ENCODE peak calls at places on chromosome 15, in six cellular contexts. L is tibial nerve; P is ascending aorta; D is mammary epithelial cell; N is naive thymus-derived CD4-positive, alpha-beta T cell; X is fibroblast of lung. H is an unnamed sample.

GRCh38 chr15:49331951-49332350 is 91.1 kb upstream of the FGF7 start:
- DNase-seq in P (no peak), L (no peak), N (no peak), D (no peak), X (peak; percentile 27), H (no peak)

GRCh38 chr15:73717802-73718201 is 33.6 kb downstream of the CD276 start:
- DNase-seq in L (no peak), P (no peak), D (no peak), X (no peak), N (no peak), H (no peak)

GRCh38 chr15:91047545-91048199 is 25.3 kb upstream of the VPS33B start:
- DNase-seq in N (no peak), D (no peak), P (no peak), X (peak; percentile 9), L (no peak), H (no peak)

GRCh38 chr15:31869640-31870335 is 160.5 kb upstream of the CHRNA7 start:
- DNase-seq in D (no peak), L (no peak), X (no peak), P (no peak), N (no peak), H (no peak)

GRCh38 chr15:92462771-92463170 is 69.1 kb downstream of the ST8SIA2 start:
- DNase-seq in L (no peak), D (no peak), P (no peak), N (no peak), X (peak; percentile 43), H (no peak)

GRCh38 chr15:72859023-72859756 is 75.6 kb upstream of the ADPGK start:
- DNase-seq in N (no peak), D (no peak), P (no peak), X (no peak), L (no peak), H (no peak)

GRCh38 chr15:46442196-46442595 is 807.4 kb downstream of the SQOR start:
- DNase-seq in D (no peak), P (peak; percentile 64), N (no peak), X (peak; percentile 48), L (no peak), H (no peak)

GRCh38 chr15:49715701-49716100 is 94.9 kb downstream of the DTWD1 start:
- DNase-seq in L (no peak), N (no peak), X (no peak), P (no peak), D (no peak), H (no peak)

GRCh38 chr15:27260523-27260922 is 289.5 kb downstream of the GABRG3 start:
- DNase-seq in P (no peak), N (no peak), X (no peak), L (no peak), D (no peak), H (no peak)

GRCh38 chr15:73926191-73927002 is at the start of gene LOXL1:
- DNase-seq in L (peak; percentile 41), D (peak; percentile 76), N (no peak), X (peak; percentile 95), P (peak; percentile 93), H (no peak)

GRCh38 chr15:84669726-84670125 is 11.7 kb upstream of the NMB start:
- DNase-seq in X (peak; percentile 63), P (no peak), N (no peak), D (no peak), L (no peak), H (no peak)

GRCh38 chr15:97482521-97482920 is 478.0 kb upstream of the ARRDC4 start:
- DNase-seq in N (no peak), X (no peak), P (no peak), D (no peak), L (no peak), H (no peak)

GRCh38 chr15:70043590-70043989 is 54.1 kb downstream of the TLE3 start:
- DNase-seq in P (no peak), N (no peak), D (no peak), X (no peak), L (no peak), H (no peak)

GRCh38 chr15:50187997-50188396 is 6.0 kb downstream of the SLC27A2 start:
- DNase-seq in N (no peak), L (no peak), P (no peak), D (no peak), X (no peak), H (no peak)

GRCh38 chr15:49343546-49343945 is 79.5 kb upstream of the FGF7 start:
- DNase-seq in N (no peak), D (peak; percentile 46), P (no peak), L (no peak), X (no peak), H (no peak)

GRCh38 chr15:32837935-32838334 is 120.1 kb downstream of the GREM1 start:
- DNase-seq in X (no peak), N (no peak), D (no peak), P (no peak), L (no peak), H (no peak)

GRCh38 chr15:60000824-60001641 is 3.1 kb upstream of the FOXB1 start:
- DNase-seq in D (no peak), L (no peak), X (no peak), P (no peak), N (no peak), H (no peak)

GRCh38 chr15:92454525-92455105 is 60.9 kb downstream of the ST8SIA2 start:
- DNase-seq in X (no peak), L (no peak), P (no peak), D (no peak), N (no peak), H (no peak)

GRCh38 chr15:80679805-80680175 is 15.3 kb upstream of the ABHD17C start:
- DNase-seq in D (no peak), N (no peak), P (no peak), X (no peak), L (no peak), H (no peak)

GRCh38 chr15:81303241-81304225 is 20.4 kb downstream of the STARD5 start:
- DNase-seq in D (no peak), P (no peak), N (peak; percentile 63), X (peak; percentile 40), L (no peak), H (peak; percentile 62)

GRCh38 chr15:92808611-92809063 is 91.5 kb upstream of the CHD2 start:
- DNase-seq in P (no peak), L (no peak), X (peak; percentile 80), N (no peak), D (peak; percentile 62), H (no peak)

GRCh38 chr15:68637755-68638405 is 59.1 kb downstream of the CORO2B start:
- DNase-seq in P (no peak), X (no peak), L (peak; percentile 53), D (no peak), N (no peak), H (no peak)

GRCh38 chr15:38275951-38276350 is 23.3 kb downstream of the SPRED1 start:
- DNase-seq in D (no peak), L (no peak), N (no peak), X (peak; percentile 64), P (no peak), H (no peak)

GRCh38 chr15:73899197-73900128 is 26.1 kb downstream of the TBC1D21 start:
- DNase-seq in D (no peak), X (peak; percentile 54), L (no peak), N (no peak), P (no peak), H (no peak)

GRCh38 chr15:95298729-95299128 is 1031.8 kb upstream of the NR2F2 start:
- DNase-seq in N (no peak), P (no peak), D (no peak), X (no peak), L (no peak), H (no peak)

GRCh38 chr15:96027501-96027900 is 303.0 kb upstream of the NR2F2 start:
- DNase-seq in D (no peak), N (no peak), P (no peak), L (no peak), X (no peak), H (no peak)

GRCh38 chr15:42133356-42133755 is 23.1 kb downstream of the PLA2G4F start:
- DNase-seq in P (peak; percentile 42), X (no peak), N (no peak), L (no peak), D (no peak), H (no peak)

GRCh38 chr15:31545257-31545656 is 218.6 kb downstream of the KLF13 start:
- DNase-seq in D (no peak), P (no peak), N (no peak), X (no peak), L (no peak), H (no peak)

GRCh38 chr15:85730001-85730820 is 64.5 kb downstream of the KLHL25 start:
- DNase-seq in P (no peak), D (peak; percentile 53), N (peak; percentile 61), L (no peak), X (peak; percentile 51), H (peak; percentile 61)

GRCh38 chr15:81385110-81386076 is 11.4 kb upstream of the TMC3 start:
- DNase-seq in N (no peak), D (no peak), P (no peak), X (no peak), L (no peak), H (no peak)

GRCh38 chr15:63872759-63873510 is 39.2 kb upstream of the HERC1 start:
- DNase-seq in P (no peak), X (peak; percentile 70), L (no peak), N (no peak), D (no peak), H (no peak)

GRCh38 chr15:52503788-52504496 is 24.7 kb downstream of the MYO5A start:
- DNase-seq in N (no peak), D (peak; percentile 83), X (peak; percentile 84), L (no peak), P (no peak), H (no peak)
- H3K4me3 ChIP-seq in N (no peak overlapping the region), D (no peak overlapping the region), X (no peak overlapping the region), L (no peak overlapping the region), P (no peak overlapping the region), H (no peak overlapping the region)

GRCh38 chr15:98730860-98731711 is 82.7 kb downstream of the IGF1R start:
- DNase-seq in N (no peak), X (no peak), P (no peak), L (no peak), D (no peak), H (no peak)
- H3K4me3 ChIP-seq in N (no peak overlapping the region), X (no peak overlapping the region), P (no peak overlapping the region), L (no peak overlapping the region), D (no peak overlapping the region), H (no peak overlapping the region)

DNA sequence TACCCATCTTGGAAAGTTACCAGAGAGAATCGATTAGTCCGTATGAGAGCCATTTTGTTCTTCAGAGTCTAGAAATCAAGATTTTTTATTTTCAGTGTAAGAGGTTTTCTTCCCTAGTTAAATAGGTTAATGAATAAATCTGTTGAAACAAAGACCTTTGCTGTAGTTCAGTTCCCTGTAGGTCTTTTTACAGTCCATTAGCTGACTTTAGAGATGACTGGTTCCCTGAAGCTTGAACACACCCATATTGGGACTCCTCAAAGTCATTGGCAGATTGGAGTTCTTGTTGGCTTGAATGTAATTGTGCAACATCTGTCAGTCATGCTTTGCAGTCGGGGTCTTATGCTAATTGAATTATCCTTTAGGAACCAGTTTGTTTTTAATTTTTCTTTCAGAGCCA is 45.3 kb downstream of the SEMA6D start:
- DNase-seq in P (no peak), N (no peak), L (no peak), D (no peak), X (no peak), H (no peak)
- H3K4me3 ChIP-seq in P (no peak overlapping the region), N (no peak overlapping the region), L (no peak overlapping the region), D (no peak overlapping the region), X (no peak overlapping the region), H (no peak overlapping the region)

DNA sequence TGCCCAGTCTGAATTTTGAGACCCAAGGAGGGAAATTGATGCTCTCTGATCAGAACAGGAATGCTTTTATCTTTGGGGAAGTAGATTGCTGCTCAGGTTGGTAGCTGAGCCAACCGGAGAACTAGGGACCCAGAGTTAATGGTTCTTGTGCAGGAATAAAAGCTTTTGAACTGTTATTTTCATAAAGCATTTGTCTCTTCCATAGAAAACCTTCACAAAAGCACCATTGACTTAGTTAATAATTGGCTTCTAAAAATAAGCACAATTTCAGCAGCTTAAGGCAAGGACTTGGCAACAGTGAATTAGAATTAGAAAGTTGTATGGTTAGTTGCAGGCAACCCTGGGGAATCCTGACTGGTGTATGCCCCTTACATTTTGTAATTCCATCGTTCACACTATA is 53.8 kb downstream of the MAP2K1 start:
- DNase-seq in X (no peak), N (no peak), L (no peak), D (no peak), P (no peak), H (no peak)
- H3K4me3 ChIP-seq in X (no peak overlapping the region), N (no peak overlapping the region), L (no peak overlapping the region), D (no peak overlapping the region), P (no peak overlapping the region), H (no peak overlapping the region)

H was measured in CD8-positive, alpha-beta memory T cell.